ENCODE peak calls at places on chromosome 12, in ten cellular contexts. X is epithelial cell of esophagus, W is SK-N-MC, C is BE2C, Q is fibroblast of lung, Y is fibroblast of the aortic adventitia, M is AG04450, D is lower lobe of right lung, F is prostate gland, U is astrocyte of the cerebellum. G is an unnamed sample.

GRCh38 chr12:125677829-125678228 is 612.6 kb downstream of the AACS start:
- DNase-seq in X (no peak), W (no peak), C (no peak), Q (no peak), Y (no peak), M (no peak), D (no peak), F (no peak), U (no peak), G (no peak)

GRCh38 chr12:52870361-52871290 is 21.8 kb upstream of the KRT78 start:
- DNase-seq in X (peak), W (no peak), C (peak), Q (no peak), Y (peak), M (no peak), D (peak), F (peak), U (no peak), G (peak)

GRCh38 chr12:7439579-7440505 is 4.1 kb downstream of the CD163L1 start:
- DNase-seq in X (peak), W (no peak), C (peak), Q (peak), Y (peak), M (peak), D (peak), F (no peak), U (peak), G (peak)

GRCh38 chr12:8081228-8081920 is 700 bp upstream of the NECAP1 start:
- DNase-seq in X (peak), W (no peak), C (no peak), Q (no peak), Y (peak), M (no peak), D (no peak), F (no peak), U (no peak), G (no peak)

GRCh38 chr12:102957339-102958050 is at the start of gene ASCL1:
- DNase-seq in X (peak), W (no peak), C (peak), Q (peak), Y (peak), M (no peak), D (no peak), F (no peak), U (no peak), G (no peak)

GRCh38 chr12:9034095-9034494 is 44.7 kb downstream of the KLRG1 start:
- DNase-seq in X (no peak), W (no peak), C (no peak), Q (no peak), Y (no peak), M (no peak), D (no peak), F (no peak), U (no peak), G (no peak)

GRCh38 chr12:76637807-76638206 is 78.2 kb upstream of the OSBPL8 start:
- DNase-seq in X (peak), W (no peak), C (no peak), Q (peak), Y (peak), M (no peak), D (no peak), F (no peak), U (no peak), G (peak)

GRCh38 chr12:27161458-27162228 is 79.3 kb upstream of the C12orf71 start:
- DNase-seq in X (peak), W (no peak), C (no peak), Q (no peak), Y (no peak), M (no peak), D (no peak), F (no peak), U (no peak), G (no peak)

GRCh38 chr12:31890295-31891285 is 68.6 kb upstream of the RESF1 start:
- DNase-seq in X (no peak), W (no peak), C (no peak), Q (peak), Y (no peak), M (no peak), D (no peak), F (no peak), U (no peak), G (no peak)

GRCh38 chr12:12081836-12082497 is 11.2 kb downstream of the BCL2L14 start:
- DNase-seq in X (peak), W (peak), C (no peak), Q (peak), Y (peak), M (no peak), D (no peak), F (no peak), U (peak), G (peak)

GRCh38 chr12:121651381-121651780 is 18.1 kb downstream of the MORN3 start:
- DNase-seq in X (no peak), W (no peak), C (no peak), Q (no peak), Y (no peak), M (no peak), D (no peak), F (no peak), U (no peak), G (no peak)

GRCh38 chr12:77925536-77926108 is 94.9 kb downstream of the NAV3 start:
- DNase-seq in X (peak), W (peak), C (peak), Q (peak), Y (peak), M (peak), D (peak), F (peak), U (peak), G (peak)

GRCh38 chr12:92927055-92927435 is 2.0 kb downstream of the EEA1 start:
- DNase-seq in X (peak), W (peak), C (peak), Q (peak), Y (peak), M (no peak), D (no peak), F (no peak), U (no peak), G (peak)

GRCh38 chr12:18864900-18865561 is 127.1 kb downstream of the CAPZA3 start:
- DNase-seq in X (peak), W (no peak), C (peak), Q (peak), Y (peak), M (no peak), D (no peak), F (no peak), U (no peak), G (peak)

GRCh38 chr12:108977360-108977759 is 43.5 kb downstream of the SVOP start:
- DNase-seq in X (no peak), W (no peak), C (no peak), Q (no peak), Y (no peak), M (no peak), D (no peak), F (no peak), U (no peak), G (no peak)

GRCh38 chr12:9331218-9331626 is 123.0 kb upstream of the PZP start:
- DNase-seq in X (peak), W (no peak), C (peak), Q (peak), Y (peak), M (no peak), D (peak), F (peak), U (peak), G (peak)

GRCh38 chr12:131831021-131831571 is 2.9 kb downstream of the MMP17 start:
- DNase-seq in X (peak), W (no peak), C (peak), Q (peak), Y (peak), M (no peak), D (no peak), F (no peak), U (no peak), G (peak)

GRCh38 chr12:14741153-14741552 is 44.8 kb upstream of the GUCY2C start:
- DNase-seq in X (no peak), W (no peak), C (no peak), Q (no peak), Y (no peak), M (no peak), D (no peak), F (no peak), U (no peak), G (no peak)

GRCh38 chr12:96020314-96021003 is 14.9 kb downstream of the LTA4H start:
- DNase-seq in X (no peak), W (no peak), C (no peak), Q (no peak), Y (no peak), M (no peak), D (no peak), F (no peak), U (no peak), G (no peak)

GRCh38 chr12:109450980-109451379 is 26.1 kb downstream of the KCTD10 start:
- DNase-seq in X (no peak), W (no peak), C (no peak), Q (no peak), Y (no peak), M (no peak), D (no peak), F (no peak), U (no peak), G (no peak)

GRCh38 chr12:117097159-117097558 is 2.1 kb downstream of the TESC start:
- DNase-seq in X (no peak), W (no peak), C (no peak), Q (no peak), Y (no peak), M (no peak), D (peak), F (no peak), U (no peak), G (no peak)

GRCh38 chr12:111881712-111882111 is 39.7 kb downstream of the MAPKAPK5 start:
- DNase-seq in X (no peak), W (no peak), C (no peak), Q (no peak), Y (no peak), M (no peak), D (no peak), F (no peak), U (no peak), G (no peak)

DNA sequence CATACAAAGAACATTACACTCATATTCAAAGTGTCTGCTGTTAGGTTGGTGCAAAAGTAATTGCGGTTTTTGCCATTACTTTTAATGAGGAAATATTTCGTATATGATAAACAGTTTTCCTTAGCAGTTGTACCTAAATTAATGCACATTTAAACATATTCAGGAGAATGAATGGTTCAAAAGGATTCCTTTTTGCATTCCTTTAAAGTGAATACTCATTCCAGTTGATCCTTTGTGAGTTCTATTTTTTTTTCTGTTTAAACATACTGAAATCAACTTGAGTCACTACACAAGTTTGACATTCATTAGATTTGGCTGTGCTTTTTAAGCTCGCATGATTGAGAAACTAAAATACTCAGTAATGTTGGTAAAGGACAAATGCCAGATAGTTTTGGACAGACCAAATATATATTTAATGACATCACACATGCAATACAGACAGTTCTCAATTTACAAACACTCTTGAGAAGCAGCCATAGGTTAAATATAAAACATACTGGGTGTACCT is 13.8 kb upstream of the SLC38A2 start:
- DNase-seq in X (peak), W (no peak), C (no peak), Q (peak), Y (peak), M (peak), D (no peak), F (no peak), U (peak), G (peak)
- H3K4me3 ChIP-seq in X (no peak), W (peak), C (no peak), Q (peak), Y (no peak), M (no peak), D (peak), F (peak), U (no peak), G (no peak)

DNA sequence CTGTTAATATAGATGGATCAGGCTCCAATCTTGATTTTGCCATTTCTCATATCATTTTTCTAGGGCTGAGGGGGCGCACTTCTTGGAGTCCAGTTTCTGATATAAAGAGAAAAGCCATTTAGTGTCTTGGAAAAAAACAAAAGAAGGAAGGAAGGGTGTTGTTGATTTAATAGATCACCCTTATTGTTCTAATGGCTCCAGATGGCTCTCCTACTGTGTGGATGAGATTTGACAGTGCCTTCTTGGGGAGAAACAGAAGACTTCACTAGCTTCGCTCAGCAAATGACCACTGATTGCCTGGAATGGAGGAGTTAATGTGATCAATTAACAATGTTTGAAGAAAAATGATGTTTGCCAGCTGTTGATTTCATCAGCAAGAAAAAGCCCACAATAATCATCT is 216.1 kb downstream of the APAF1 start:
- DNase-seq in X (no peak), W (no peak), C (no peak), Q (no peak), Y (no peak), M (no peak), D (no peak), F (no peak), U (no peak), G (no peak)
- H3K4me3 ChIP-seq in X (no peak), W (no peak), C (no peak), Q (no peak), Y (no peak), M (no peak), D (no peak), F (no peak), U (no peak), G (no peak)

DNA sequence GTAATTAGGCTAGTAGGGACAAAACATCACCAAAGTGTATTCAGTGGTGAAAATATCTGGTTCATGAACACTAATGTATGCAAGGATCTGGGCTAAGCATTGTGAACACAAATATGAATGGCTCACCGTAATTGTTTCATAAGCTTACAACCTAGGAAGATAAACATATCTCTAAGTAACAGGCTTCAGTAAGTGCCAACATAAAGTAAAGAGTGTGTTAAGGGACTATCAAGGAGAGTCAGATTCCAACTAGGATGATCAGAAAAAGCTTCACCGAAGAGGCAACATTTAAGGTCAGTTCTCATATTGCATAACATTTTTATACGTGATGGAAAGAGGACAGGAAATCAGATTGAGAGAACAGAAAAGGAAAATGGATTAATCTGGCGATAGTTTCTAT is 29.4 kb downstream of the ABCC9 start:
- DNase-seq in X (no peak), W (no peak), C (no peak), Q (no peak), Y (no peak), M (no peak), D (no peak), F (no peak), U (no peak), G (no peak)
- H3K4me3 ChIP-seq in X (no peak), W (no peak), C (no peak), Q (no peak), Y (no peak), M (no peak), D (no peak), F (no peak), U (no peak), G (no peak)

GRCh38 chr12:122982494-122982850 is 2.0 kb downstream of the ARL6IP4 start:
- DNase-seq in X (no peak), W (no peak), C (peak), Q (no peak), Y (no peak), M (no peak), D (no peak), F (no peak), U (no peak), G (no peak)
- H3K4me3 ChIP-seq in X (no peak), W (no peak), C (no peak), Q (no peak), Y (peak), M (peak), D (peak), F (no peak), U (no peak), G (no peak)

G was measured in astrocyte of the spinal cord.